ENCODE peak calls at places on chromosomes 16 and 17, in nine cellular contexts. One of them, this sample, is unnamed.

GRCh38 chr16:49854227-49855203 is 1.4 kb downstream of the ZNF423 start:
- DNase-seq in A549: no peak
- DNase-seq in foreskin fibroblast: no peak
- DNase-seq in HepG2: no peak
- DNase-seq in uterus: no peak
- DNase-seq in K562: no peak
- DNase-seq in colonic mucosa: peak; percentile 60
- DNase-seq in ascending aorta: no peak
- DNase-seq in heart right ventricle: peak; percentile 56
- DNase-seq in this sample: no peak

GRCh38 chr17:73335591-73336503 is 24.0 kb upstream of the CDC42EP4 start:
- DNase-seq in A549: peak; percentile 28
- DNase-seq in foreskin fibroblast: no peak
- DNase-seq in HepG2: no peak
- DNase-seq in uterus: no peak
- DNase-seq in K562: no peak
- DNase-seq in colonic mucosa: peak; percentile 66
- DNase-seq in ascending aorta: no peak
- DNase-seq in heart right ventricle: no peak
- DNase-seq in this sample: no peak

GRCh38 chr16:180921-181667 is 835 bp downstream of the HBQ1 start:
- DNase-seq in A549: peak; percentile 88
- DNase-seq in foreskin fibroblast: peak; percentile 52
- DNase-seq in HepG2: peak; percentile 76
- DNase-seq in uterus: peak; percentile 53
- DNase-seq in K562: peak; percentile 88
- DNase-seq in colonic mucosa: peak; percentile 79
- DNase-seq in ascending aorta: peak; percentile 82
- DNase-seq in heart right ventricle: peak; percentile 78
- DNase-seq in this sample: no peak

GRCh38 chr17:83055911-83056582 is 23.4 kb upstream of the METRNL start:
- DNase-seq in A549: peak; percentile 40
- DNase-seq in foreskin fibroblast: peak; percentile 81
- DNase-seq in HepG2: peak; percentile 45
- DNase-seq in uterus: peak; percentile 63
- DNase-seq in K562: no peak
- DNase-seq in colonic mucosa: no peak
- DNase-seq in ascending aorta: peak; percentile 80
- DNase-seq in heart right ventricle: no peak
- DNase-seq in this sample: peak; percentile 80

GRCh38 chr17:81566461-81567126 is 14.4 kb upstream of the FAAP100 start:
- DNase-seq in A549: peak; percentile 89
- DNase-seq in foreskin fibroblast: peak; percentile 87
- DNase-seq in HepG2: no peak
- DNase-seq in uterus: peak; percentile 86
- DNase-seq in K562: no peak
- DNase-seq in colonic mucosa: peak; percentile 84
- DNase-seq in ascending aorta: peak; percentile 93
- DNase-seq in heart right ventricle: peak; percentile 59
- DNase-seq in this sample: peak; percentile 84

GRCh38 chr16:31767267-31767666 is 106.3 kb upstream of the ZNF267 start:
- DNase-seq in A549: no peak
- DNase-seq in foreskin fibroblast: no peak
- DNase-seq in HepG2: no peak
- DNase-seq in uterus: no peak
- DNase-seq in K562: no peak
- DNase-seq in colonic mucosa: no peak
- DNase-seq in ascending aorta: no peak
- DNase-seq in heart right ventricle: no peak
- DNase-seq in this sample: no peak

GRCh38 chr16:28984619-28985135 is at the start of gene LAT:
- DNase-seq in A549: peak; percentile 25
- DNase-seq in foreskin fibroblast: no peak
- DNase-seq in HepG2: no peak
- DNase-seq in uterus: no peak
- DNase-seq in K562: no peak
- DNase-seq in colonic mucosa: peak; percentile 33
- DNase-seq in ascending aorta: no peak
- DNase-seq in heart right ventricle: peak; percentile 39
- DNase-seq in this sample: no peak

GRCh38 chr17:46057366-46057765 is 58.3 kb downstream of the STH start:
- DNase-seq in A549: peak; percentile 50
- DNase-seq in foreskin fibroblast: peak; percentile 26
- DNase-seq in HepG2: no peak
- DNase-seq in uterus: no peak
- DNase-seq in K562: no peak
- DNase-seq in colonic mucosa: no peak
- DNase-seq in ascending aorta: no peak
- DNase-seq in heart right ventricle: no peak
- DNase-seq in this sample: no peak

GRCh38 chr16:79182618-79183017 is 417.9 kb downstream of the MAF start:
- DNase-seq in A549: no peak
- DNase-seq in foreskin fibroblast: no peak
- DNase-seq in HepG2: no peak
- DNase-seq in uterus: no peak
- DNase-seq in K562: no peak
- DNase-seq in colonic mucosa: no peak
- DNase-seq in ascending aorta: no peak
- DNase-seq in heart right ventricle: no peak
- DNase-seq in this sample: no peak

GRCh38 chr17:63950940-63951907 is 19.1 kb upstream of the CD79B start:
- DNase-seq in A549: peak; percentile 59
- DNase-seq in foreskin fibroblast: no peak
- DNase-seq in HepG2: peak; percentile 62
- DNase-seq in uterus: no peak
- DNase-seq in K562: peak; percentile 45
- DNase-seq in colonic mucosa: peak; percentile 68
- DNase-seq in ascending aorta: no peak
- DNase-seq in heart right ventricle: no peak
- DNase-seq in this sample: no peak

GRCh38 chr16:53530046-53530445 is 27.0 kb upstream of the AKTIP start:
- DNase-seq in A549: no peak
- DNase-seq in foreskin fibroblast: no peak
- DNase-seq in HepG2: no peak
- DNase-seq in uterus: no peak
- DNase-seq in K562: no peak
- DNase-seq in colonic mucosa: no peak
- DNase-seq in ascending aorta: no peak
- DNase-seq in heart right ventricle: no peak
- DNase-seq in this sample: no peak

GRCh38 chr17:55795098-55795497 is 44.2 kb downstream of the PCTP start:
- DNase-seq in A549: no peak
- DNase-seq in foreskin fibroblast: no peak
- DNase-seq in HepG2: no peak
- DNase-seq in uterus: no peak
- DNase-seq in K562: no peak
- DNase-seq in colonic mucosa: no peak
- DNase-seq in ascending aorta: no peak
- DNase-seq in heart right ventricle: no peak
- DNase-seq in this sample: no peak

GRCh38 chr17:38453951-38454421 is 25.7 kb downstream of the ARHGAP23 start:
- DNase-seq in A549: peak; percentile 39
- DNase-seq in foreskin fibroblast: peak; percentile 36
- DNase-seq in HepG2: no peak
- DNase-seq in uterus: peak; percentile 56
- DNase-seq in K562: peak; percentile 31
- DNase-seq in colonic mucosa: no peak
- DNase-seq in ascending aorta: no peak
- DNase-seq in heart right ventricle: no peak
- DNase-seq in this sample: no peak

DNA sequence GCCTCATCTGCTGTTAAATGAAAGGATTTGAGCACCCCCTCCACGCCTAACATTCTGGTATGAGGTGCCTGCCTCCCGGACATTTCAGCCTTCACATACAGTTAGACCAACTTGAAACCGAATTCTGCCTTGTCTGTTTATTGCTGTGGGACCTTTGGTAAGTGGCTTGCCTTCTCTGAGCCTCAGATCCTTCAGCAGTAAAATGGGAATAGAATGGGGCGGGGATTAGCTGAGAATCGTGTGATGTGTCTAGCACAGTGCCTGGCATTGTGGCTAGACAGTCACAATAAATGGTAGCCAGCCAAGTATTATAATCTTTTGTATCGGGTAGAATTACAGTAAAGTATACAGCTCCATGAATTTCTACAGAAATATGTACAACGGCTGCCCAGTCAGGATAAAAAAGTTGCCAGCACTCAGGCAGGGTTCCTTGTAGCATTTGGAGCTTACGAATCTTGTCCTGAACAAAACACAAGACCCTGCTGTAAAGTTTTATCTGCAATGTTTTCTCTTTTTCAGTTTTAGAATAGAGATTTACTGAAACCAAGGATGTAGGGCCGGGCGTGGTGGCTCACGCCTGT is 781 bp downstream of the TMC7 start:
- DNase-seq in A549: peak; percentile 38
- DNase-seq in foreskin fibroblast: no peak
- DNase-seq in HepG2: no peak
- DNase-seq in uterus: no peak
- DNase-seq in K562: no peak
- DNase-seq in colonic mucosa: no peak
- DNase-seq in ascending aorta: no peak
- DNase-seq in heart right ventricle: no peak
- DNase-seq in this sample: no peak
- H3K4me3 ChIP-seq in A549: peak overlapping the region; percentile 63
- H3K4me3 ChIP-seq in foreskin fibroblast: peak overlapping the region; percentile 54
- H3K4me3 ChIP-seq in HepG2: peak overlapping the region; percentile 60
- H3K4me3 ChIP-seq in uterus: peak overlapping the region; percentile 20
- H3K4me3 ChIP-seq in K562: peak overlapping the region; percentile 73
- H3K4me3 ChIP-seq in colonic mucosa: peak overlapping the region; percentile 76
- H3K4me3 ChIP-seq in ascending aorta: peak overlapping the region; percentile 44
- H3K4me3 ChIP-seq in heart right ventricle: peak overlapping the region; percentile 70
- H3K4me3 ChIP-seq in this sample: peak overlapping the region; percentile 56

DNA sequence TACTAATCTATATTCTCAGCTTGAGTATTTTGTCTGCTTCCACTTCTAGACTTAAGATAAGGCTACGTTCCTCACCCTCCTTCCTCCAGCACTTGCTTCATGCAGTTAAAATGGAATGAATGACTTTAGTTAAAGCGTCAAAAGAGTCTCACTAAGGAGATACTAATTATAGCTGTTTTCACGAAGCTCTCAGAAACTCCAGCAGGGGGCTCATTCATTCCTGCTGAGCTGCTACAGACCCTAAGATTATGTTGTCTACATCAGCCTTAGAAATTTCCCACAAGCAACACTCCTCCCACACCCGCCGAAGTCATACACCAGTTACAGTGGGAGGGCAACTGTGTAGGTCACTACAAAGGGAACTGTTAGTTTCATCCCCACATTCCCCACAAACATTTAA is 57.0 kb upstream of the KIFC3 start:
- DNase-seq in A549: peak; percentile 82
- DNase-seq in foreskin fibroblast: no peak
- DNase-seq in HepG2: peak; percentile 67
- DNase-seq in uterus: no peak
- DNase-seq in K562: peak; percentile 52
- DNase-seq in colonic mucosa: no peak
- DNase-seq in ascending aorta: peak; percentile 47
- DNase-seq in heart right ventricle: no peak
- DNase-seq in this sample: no peak
- TF ChIP-seq CTCF in A549: peak; percentile 55
- TF ChIP-seq CTCF in foreskin fibroblast: peak; percentile 39
- TF ChIP-seq CTCF in HepG2: peak; percentile 74
- TF ChIP-seq CTCF in uterus: no peak
- TF ChIP-seq CTCF in K562: peak; percentile 67
- TF ChIP-seq CTCF in colonic mucosa: no peak
- TF ChIP-seq CTCF in ascending aorta: no peak
- TF ChIP-seq CTCF in heart right ventricle: no peak
- TF ChIP-seq CTCF in this sample: peak; percentile 42

GRCh38 chr16:1331712-1332617 is 1.5 kb upstream of the BAIAP3 start:
- DNase-seq in A549: peak; percentile 82
- DNase-seq in foreskin fibroblast: peak; percentile 25
- DNase-seq in HepG2: peak; percentile 92
- DNase-seq in uterus: peak; percentile 61
- DNase-seq in K562: peak; percentile 74
- DNase-seq in colonic mucosa: peak; percentile 60
- DNase-seq in ascending aorta: peak; percentile 81
- DNase-seq in heart right ventricle: peak; percentile 64
- DNase-seq in this sample: peak; percentile 77
- H3K4me3 ChIP-seq in A549: no peak overlapping the region
- H3K4me3 ChIP-seq in foreskin fibroblast: no peak overlapping the region
- H3K4me3 ChIP-seq in HepG2: peak overlapping the region; percentile 38
- H3K4me3 ChIP-seq in uterus: no peak overlapping the region
- H3K4me3 ChIP-seq in K562: peak overlapping the region; percentile 31
- H3K4me3 ChIP-seq in colonic mucosa: peak overlapping the region; percentile 17
- H3K4me3 ChIP-seq in ascending aorta: peak overlapping the region; percentile 33
- H3K4me3 ChIP-seq in heart right ventricle: peak overlapping the region; percentile 62
- H3K4me3 ChIP-seq in this sample: peak overlapping the region; percentile 3

DNA sequence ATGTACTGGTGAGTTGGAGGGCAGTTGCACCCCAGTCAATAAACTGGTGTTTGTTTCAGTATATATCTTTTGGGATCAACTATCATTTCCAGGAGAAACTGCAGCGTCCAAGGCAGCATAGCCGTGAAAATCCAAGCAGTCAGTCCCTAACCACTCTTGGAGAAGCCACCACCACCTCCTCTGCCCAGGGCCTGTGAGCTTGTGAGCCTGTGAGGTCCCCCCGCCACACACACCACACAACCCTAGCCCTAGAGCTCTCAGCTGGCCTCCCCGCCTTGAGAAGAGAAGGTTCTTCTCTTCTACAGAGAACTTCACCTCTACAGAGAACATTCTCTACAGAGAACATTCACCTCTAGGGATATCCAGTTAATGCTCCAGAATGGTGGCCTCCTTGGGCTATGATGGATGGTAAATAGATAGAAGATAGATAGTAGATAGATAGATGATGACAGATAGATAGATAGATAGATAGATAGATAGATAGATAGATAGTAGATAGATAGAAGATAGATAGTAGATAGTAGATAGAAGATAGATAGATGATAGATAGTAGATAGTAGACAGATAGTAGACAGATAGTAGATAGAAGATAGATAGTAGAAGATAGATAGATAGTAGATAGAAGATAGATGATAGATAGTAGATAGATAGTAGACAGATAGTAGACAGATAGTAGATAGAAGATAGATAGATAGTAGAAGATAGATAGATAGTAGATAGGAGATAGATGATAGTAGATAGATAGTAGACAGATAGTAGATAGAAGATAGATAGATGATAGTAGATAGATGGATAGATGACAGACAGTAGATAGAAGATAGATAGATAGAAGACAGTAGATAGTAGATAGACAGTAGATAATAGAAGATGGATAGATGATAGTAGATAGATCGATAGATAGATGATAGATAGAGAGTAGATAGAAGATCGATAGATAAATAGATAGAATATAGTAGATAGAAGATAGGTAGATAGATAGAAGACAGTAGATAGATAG is 13.7 kb downstream of the ALOX15B start:
- DNase-seq in A549: no peak
- DNase-seq in foreskin fibroblast: no peak
- DNase-seq in HepG2: no peak
- DNase-seq in uterus: no peak
- DNase-seq in K562: no peak
- DNase-seq in colonic mucosa: no peak
- DNase-seq in ascending aorta: no peak
- DNase-seq in heart right ventricle: no peak
- DNase-seq in this sample: no peak
- TF ChIP-seq CTCF in A549: no peak
- TF ChIP-seq CTCF in foreskin fibroblast: no peak
- TF ChIP-seq CTCF in HepG2: no peak
- TF ChIP-seq CTCF in uterus: no peak
- TF ChIP-seq CTCF in K562: no peak
- TF ChIP-seq CTCF in colonic mucosa: no peak
- TF ChIP-seq CTCF in ascending aorta: no peak
- TF ChIP-seq CTCF in heart right ventricle: no peak
- TF ChIP-seq CTCF in this sample: no peak

This sample was measured in HFF-Myc.